ENCODE peak calls at places on chromosomes 12 and 14, in six cellular contexts. E, A, G, C, P and K are unnamed samples.

GRCh38 chr12:120067901-120068300 is 48.7 kb downstream of the RAB35 start:
- DNase-seq in E (no peak), A (no peak), G (no peak), C (no peak), P (no peak), K (no peak)

GRCh38 chr12:112309797-112310196 is 72.4 kb downstream of the HECTD4 start:
- DNase-seq in E (no peak), A (no peak), G (peak), C (peak), P (peak), K (no peak)

GRCh38 chr14:79117561-79117960 is 947.4 kb downstream of the NRXN3 start:
- DNase-seq in E (no peak), A (no peak), G (no peak), C (no peak), P (no peak), K (no peak)

GRCh38 chr12:72511906-72512305 is 239.7 kb downstream of the TRHDE start:
- DNase-seq in E (peak), A (peak), G (peak), C (no peak), P (peak), K (no peak)

GRCh38 chr14:61255968-61256367 is 25.2 kb downstream of the TMEM30B start:
- DNase-seq in E (no peak), A (no peak), G (no peak), C (no peak), P (no peak), K (no peak)

GRCh38 chr12:10739157-10740118 is 16.3 kb upstream of the YBX3 start:
- DNase-seq in E (peak), A (no peak), G (no peak), C (no peak), P (no peak), K (no peak)

GRCh38 chr12:80662586-80662985 is 44.8 kb upstream of the MYF6 start:
- DNase-seq in E (no peak), A (no peak), G (no peak), C (no peak), P (no peak), K (no peak)

GRCh38 chr14:64501326-64502171 is 2.1 kb downstream of the ZBTB25 start:
- DNase-seq in E (peak), A (no peak), G (peak), C (no peak), P (peak), K (peak)

GRCh38 chr12:5499566-5500325 is 67.8 kb downstream of the NTF3 start:
- DNase-seq in E (no peak), A (peak), G (peak), C (no peak), P (peak), K (no peak)

GRCh38 chr12:94616217-94616729 is 34.1 kb downstream of the TMCC3 start:
- DNase-seq in E (peak), A (no peak), G (no peak), C (no peak), P (no peak), K (peak)

GRCh38 chr12:101414533-101415119 is 7.1 kb upstream of the ARL1 start:
- DNase-seq in E (peak), A (peak), G (peak), C (peak), P (peak), K (peak)

GRCh38 chr14:73744874-73745529 is 30.8 kb upstream of the PNMA1 start:
- DNase-seq in E (peak), A (no peak), G (no peak), C (no peak), P (no peak), K (peak)

GRCh38 chr12:122891661-122892525 is 4.0 kb downstream of the VPS37B start:
- DNase-seq in E (peak), A (no peak), G (peak), C (no peak), P (peak), K (peak)

GRCh38 chr12:46661161-46661845 is 164.5 kb downstream of the SLC38A4 start:
- DNase-seq in E (peak), A (peak), G (peak), C (peak), P (peak), K (peak)

GRCh38 chr12:71607494-71608330 is 55.9 kb downstream of the ZFC3H1 start:
- DNase-seq in E (no peak), A (no peak), G (no peak), C (no peak), P (no peak), K (no peak)

GRCh38 chr14:68961781-68962584 is 17.1 kb downstream of the ACTN1 start:
- DNase-seq in E (peak), A (no peak), G (peak), C (no peak), P (peak), K (peak)

GRCh38 chr12:122866950-122867607 is 28.8 kb downstream of the VPS37B start:
- DNase-seq in E (no peak), A (no peak), G (no peak), C (peak), P (no peak), K (no peak)

GRCh38 chr12:63857771-63858670 is 13.5 kb downstream of the SRGAP1 start:
- DNase-seq in E (no peak), A (no peak), G (peak), C (no peak), P (peak), K (no peak)

GRCh38 chr12:110073049-110073831 is 24.9 kb upstream of the C12orf76 start:
- DNase-seq in E (peak), A (no peak), G (no peak), C (no peak), P (no peak), K (no peak)

GRCh38 chr14:99862111-99862510 is 68.9 kb downstream of the EML1 start:
- DNase-seq in E (no peak), A (no peak), G (peak), C (no peak), P (peak), K (no peak)

DNA sequence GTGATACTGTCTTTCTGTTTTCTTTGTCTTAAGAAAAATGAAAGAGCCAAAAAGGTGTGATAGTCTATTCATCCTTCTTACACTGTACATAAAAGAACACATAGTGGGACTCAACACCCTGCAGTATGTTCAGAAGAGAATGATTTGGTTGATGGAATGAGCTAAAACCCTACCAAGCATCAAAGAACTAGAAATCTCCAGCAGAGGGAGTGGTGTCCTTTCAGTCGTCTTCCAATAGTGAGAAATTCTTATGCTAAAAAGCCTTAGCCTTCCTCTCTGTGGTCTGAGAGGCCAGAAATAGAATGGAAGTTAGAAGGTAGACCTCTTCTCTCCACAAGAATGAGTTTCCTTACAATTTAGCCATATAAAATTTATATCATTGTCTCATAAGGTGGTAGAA is 393.4 kb upstream of the SEL1L start:
- DNase-seq in E (no peak), A (no peak), G (no peak), C (no peak), P (no peak), K (peak)
- TF ChIP-seq CTCF in E (no peak), A (no peak), G (no peak), C (no peak), P (no peak), K (no peak)

DNA sequence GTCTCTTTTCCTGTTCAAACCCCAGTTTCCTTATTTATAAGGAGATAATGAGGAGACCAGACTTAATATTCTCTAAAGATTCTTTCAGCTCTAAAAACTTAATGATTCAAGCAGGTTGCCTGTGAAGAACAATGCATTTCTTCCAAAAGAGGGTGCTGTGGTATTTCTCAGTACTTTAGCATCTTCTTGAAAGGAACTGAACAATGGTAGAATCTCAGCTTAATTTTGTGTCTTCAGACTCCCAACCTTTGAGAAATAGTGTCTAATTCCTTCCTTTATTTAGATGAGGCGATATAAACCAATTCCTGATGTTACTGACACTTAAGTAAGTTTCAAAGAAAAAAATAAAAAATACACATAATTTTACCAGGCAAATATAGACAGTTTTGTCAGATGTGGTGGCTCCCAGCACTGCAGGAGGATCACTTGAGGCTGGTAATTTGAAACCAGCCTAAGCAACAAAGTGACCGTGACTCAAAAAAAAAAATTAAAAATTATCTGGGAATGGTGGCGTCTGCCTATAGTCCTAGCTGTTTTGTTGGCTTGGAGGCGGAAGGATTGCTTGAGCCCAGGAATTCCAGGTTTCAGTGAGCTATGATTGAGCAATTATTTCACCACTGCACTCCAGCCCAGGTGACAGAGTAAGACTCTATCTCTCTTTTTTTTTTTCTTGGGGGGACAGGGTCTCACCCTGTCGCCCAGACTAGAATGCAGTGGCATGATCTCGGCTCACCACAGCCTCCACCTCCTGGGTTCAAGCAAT is 76.9 kb upstream of the PSMA6 start:
- DNase-seq in E (peak), A (peak), G (peak), C (peak), P (peak), K (peak)
- TF ChIP-seq CTCF in E (peak), A (peak), G (peak), C (no peak), P (peak), K (peak)

GRCh38 chr14:34874386-34875030 is 652 bp downstream of the BAZ1A start:
- DNase-seq in E (peak), A (no peak), G (peak), C (peak), P (peak), K (peak)
- TF ChIP-seq CTCF in E (no peak), A (peak), G (peak), C (no peak), P (no peak), K (peak)

GRCh38 chr14:92666251-92666650 is 82.2 kb downstream of the LGMN start:
- DNase-seq in E (no peak), A (no peak), G (no peak), C (no peak), P (no peak), K (no peak)

GRCh38 chr14:92673601-92674000 is 74.8 kb downstream of the LGMN start:
- DNase-seq in E (no peak), A (no peak), G (no peak), C (no peak), P (no peak), K (no peak)

GRCh38 chr14:92668266-92668973 is 80.0 kb downstream of the LGMN start:
- DNase-seq in E (no peak), A (no peak), G (no peak), C (no peak), P (no peak), K (no peak)

GRCh38 chr14:92670967-92671366 is 77.5 kb downstream of the LGMN start:
- DNase-seq in E (no peak), A (no peak), G (peak), C (no peak), P (no peak), K (no peak)

DNA sequence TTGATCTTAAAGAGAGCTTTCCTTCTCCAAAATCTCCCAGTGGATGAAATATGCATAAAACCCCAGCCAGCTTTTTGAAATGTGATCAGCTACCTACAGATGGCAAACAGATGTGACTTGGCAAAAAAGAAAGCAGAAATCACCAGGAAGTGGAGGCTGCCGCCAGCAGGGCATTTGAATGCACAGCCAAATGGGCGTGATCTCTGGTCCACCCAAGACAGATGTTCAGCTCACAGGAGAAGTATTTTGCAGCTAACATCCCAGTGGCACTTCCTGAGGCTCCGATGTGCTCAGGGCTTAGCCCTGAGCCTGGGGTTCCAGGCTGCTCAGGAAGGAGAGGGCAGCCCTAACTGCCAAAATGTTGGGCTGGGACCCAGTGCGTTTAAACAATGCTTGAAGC is 78.2 kb downstream of the LGMN start:
- DNase-seq in E (peak), A (peak), G (peak), C (no peak), P (peak), K (peak)
- TF ChIP-seq CTCF in E (no peak), A (peak), G (no peak), C (no peak), P (no peak), K (no peak)

GRCh38 chr12:53345486-53346195 is 9.5 kb upstream of the SP7 start:
- DNase-seq in E (no peak), A (no peak), G (no peak), C (peak), P (no peak), K (no peak)
- TF ChIP-seq CTCF in E (peak), A (no peak), G (no peak), C (no peak), P (no peak), K (no peak)

DNA sequence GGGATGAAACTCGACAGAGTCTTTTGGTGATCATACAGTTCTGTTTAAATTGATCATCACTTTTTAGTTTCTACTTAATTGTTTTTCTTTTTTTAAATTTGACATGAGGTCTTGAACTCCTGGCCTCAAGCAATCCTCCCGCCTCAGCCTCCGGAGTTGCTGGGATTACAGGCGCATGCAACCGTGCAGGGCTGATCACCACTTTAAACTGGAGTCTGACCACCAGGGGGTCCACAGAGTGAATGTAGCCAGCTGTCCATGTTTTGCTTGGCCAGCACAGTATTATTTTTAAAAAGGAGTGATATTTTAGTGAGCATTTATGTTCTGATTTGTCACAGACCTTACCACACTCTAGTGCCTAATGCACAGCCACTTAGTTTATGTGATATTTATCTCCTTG is 10.7 kb downstream of the DAAM1 start:
- DNase-seq in E (no peak), A (no peak), G (no peak), C (no peak), P (no peak), K (no peak)
- TF ChIP-seq CTCF in E (peak), A (no peak), G (peak), C (no peak), P (peak), K (no peak)

GRCh38 chr12:89528434-89528833 is 2.6 kb upstream of the POC1B start:
- DNase-seq in E (no peak), A (no peak), G (no peak), C (no peak), P (no peak), K (no peak)

GRCh38 chr12:89525824-89526770 is at the start of gene POC1B:
- DNase-seq in E (peak), A (no peak), G (peak), C (peak), P (peak), K (peak)

GRCh38 chr12:89524201-89525001 is at the start of gene GALNT4:
- DNase-seq in E (peak), A (peak), G (peak), C (peak), P (peak), K (peak)

GRCh38 chr12:89521348-89522238 is 3.0 kb downstream of the GALNT4 start:
- DNase-seq in E (peak), A (no peak), G (peak), C (no peak), P (no peak), K (no peak)

GRCh38 chr12:89525002-89525823 is 617 bp upstream of the GALNT4 start:
- DNase-seq in E (peak), A (no peak), G (peak), C (peak), P (peak), K (peak)
- TF ChIP-seq CTCF in E (peak), A (no peak), G (no peak), C (no peak), P (no peak), K (peak)